ENCODE peak calls at places on chromosome 10, in seven cellular contexts. One of them, this sample, is unnamed.

GRCh38 chr10:3782099-3782455 is 2.9 kb downstream of the KLF6 start:
- DNase-seq in KBM-7: no peak
- DNase-seq in right lobe of liver: no peak
- DNase-seq in cardiac fibroblast: no peak
- DNase-seq in kidney tubule cell: no peak
- DNase-seq in ovary: no peak
- DNase-seq in left kidney: peak; percentile 39
- DNase-seq in this sample: no peak

GRCh38 chr10:103395754-103396066 is 565 bp downstream of the ATP5MK start:
- DNase-seq in KBM-7: no peak
- DNase-seq in left kidney: no peak
- DNase-seq in cardiac fibroblast: peak; percentile 27
- DNase-seq in ovary: no peak
- DNase-seq in right lobe of liver: no peak
- DNase-seq in kidney tubule cell: peak; percentile 20
- DNase-seq in this sample: peak; percentile 2

GRCh38 chr10:88915781-88916180 is 35.7 kb downstream of the STAMBPL1 start:
- DNase-seq in KBM-7: no peak
- DNase-seq in kidney tubule cell: no peak
- DNase-seq in cardiac fibroblast: no peak
- DNase-seq in right lobe of liver: no peak
- DNase-seq in ovary: no peak
- DNase-seq in left kidney: no peak
- DNase-seq in this sample: no peak

GRCh38 chr10:71512794-71513379 is 116.2 kb downstream of the CDH23 start:
- DNase-seq in KBM-7: no peak
- DNase-seq in right lobe of liver: no peak
- DNase-seq in ovary: no peak
- DNase-seq in cardiac fibroblast: no peak
- DNase-seq in kidney tubule cell: peak; percentile 74
- DNase-seq in left kidney: peak; percentile 60
- DNase-seq in this sample: no peak

GRCh38 chr10:6406220-6407033 is 173.6 kb downstream of the PRKCQ start:
- DNase-seq in KBM-7: peak; percentile 51
- DNase-seq in kidney tubule cell: peak; percentile 51
- DNase-seq in cardiac fibroblast: peak; percentile 58
- DNase-seq in left kidney: peak; percentile 22
- DNase-seq in ovary: no peak
- DNase-seq in right lobe of liver: no peak
- DNase-seq in this sample: no peak

GRCh38 chr10:89332718-89333281 is 5.0 kb downstream of the IFIT3 start:
- DNase-seq in ovary: no peak
- DNase-seq in cardiac fibroblast: no peak
- DNase-seq in kidney tubule cell: peak; percentile 56
- DNase-seq in right lobe of liver: no peak
- DNase-seq in KBM-7: peak; percentile 15
- DNase-seq in left kidney: no peak
- DNase-seq in this sample: no peak

GRCh38 chr10:130254168-130255061 is 118.2 kb downstream of the GLRX3 start:
- DNase-seq in cardiac fibroblast: no peak
- DNase-seq in ovary: no peak
- DNase-seq in KBM-7: no peak
- DNase-seq in kidney tubule cell: no peak
- DNase-seq in right lobe of liver: no peak
- DNase-seq in left kidney: peak; percentile 91
- DNase-seq in this sample: no peak

GRCh38 chr10:33276282-33276923 is 58.1 kb downstream of the NRP1 start:
- DNase-seq in left kidney: no peak
- DNase-seq in ovary: no peak
- DNase-seq in cardiac fibroblast: no peak
- DNase-seq in kidney tubule cell: peak; percentile 66
- DNase-seq in KBM-7: no peak
- DNase-seq in right lobe of liver: no peak
- DNase-seq in this sample: no peak

GRCh38 chr10:86489071-86489810 is 32.4 kb downstream of the WAPL start:
- DNase-seq in right lobe of liver: no peak
- DNase-seq in ovary: no peak
- DNase-seq in kidney tubule cell: no peak
- DNase-seq in cardiac fibroblast: no peak
- DNase-seq in KBM-7: no peak
- DNase-seq in left kidney: no peak
- DNase-seq in this sample: no peak

GRCh38 chr10:101960879-101961395 is 95.0 kb downstream of the ARMH3 start:
- DNase-seq in right lobe of liver: no peak
- DNase-seq in left kidney: no peak
- DNase-seq in KBM-7: no peak
- DNase-seq in kidney tubule cell: no peak
- DNase-seq in ovary: no peak
- DNase-seq in cardiac fibroblast: no peak
- DNase-seq in this sample: no peak

This sample was measured in neuronal stem cell.